ENCODE peak calls at places on chromosomes 3 and 15, in eight cellular contexts. One of them, this sample, is unnamed.

GRCh38 chr3:173890091-173890490 is 492.5 kb downstream of the NLGN1 start:
- DNase-seq in spleen: no peak
- DNase-seq in substantia nigra: no peak
- DNase-seq in HFF-Myc: no peak
- DNase-seq in CD4-positive, alpha-beta T cell: no peak
- DNase-seq in activated CD4-positive, alpha-beta T cell treated with anti-CD3 and anti-CD28 coated beads for 24 hours: no peak
- DNase-seq in cardiac muscle cell: no peak
- DNase-seq in GM04504: no peak
- DNase-seq in this sample: no peak

GRCh38 chr15:91956026-91956723 is 102.7 kb downstream of the SLCO3A1 start:
- DNase-seq in spleen: no peak
- DNase-seq in substantia nigra: no peak
- DNase-seq in HFF-Myc: no peak
- DNase-seq in CD4-positive, alpha-beta T cell: no peak
- DNase-seq in activated CD4-positive, alpha-beta T cell treated with anti-CD3 and anti-CD28 coated beads for 24 hours: no peak
- DNase-seq in cardiac muscle cell: no peak
- DNase-seq in GM04504: peak
- DNase-seq in this sample: no peak

GRCh38 chr15:101188517-101189340 is 63.1 kb downstream of the CHSY1 start:
- DNase-seq in spleen: no peak
- DNase-seq in substantia nigra: no peak
- DNase-seq in HFF-Myc: no peak
- DNase-seq in CD4-positive, alpha-beta T cell: no peak
- DNase-seq in activated CD4-positive, alpha-beta T cell treated with anti-CD3 and anti-CD28 coated beads for 24 hours: no peak
- DNase-seq in cardiac muscle cell: no peak
- DNase-seq in GM04504: no peak
- DNase-seq in this sample: no peak

GRCh38 chr15:95368211-95368610 is 962.3 kb upstream of the NR2F2 start:
- DNase-seq in spleen: no peak
- DNase-seq in substantia nigra: no peak
- DNase-seq in HFF-Myc: no peak
- DNase-seq in CD4-positive, alpha-beta T cell: no peak
- DNase-seq in activated CD4-positive, alpha-beta T cell treated with anti-CD3 and anti-CD28 coated beads for 24 hours: no peak
- DNase-seq in cardiac muscle cell: no peak
- DNase-seq in GM04504: no peak
- DNase-seq in this sample: no peak

GRCh38 chr3:72641684-72642083 is 206.6 kb downstream of the SHQ1 start:
- DNase-seq in spleen: no peak
- DNase-seq in substantia nigra: no peak
- DNase-seq in HFF-Myc: no peak
- DNase-seq in CD4-positive, alpha-beta T cell: no peak
- DNase-seq in activated CD4-positive, alpha-beta T cell treated with anti-CD3 and anti-CD28 coated beads for 24 hours: no peak
- DNase-seq in cardiac muscle cell: no peak
- DNase-seq in GM04504: no peak
- DNase-seq in this sample: no peak

GRCh38 chr3:12439161-12439560 is 45.1 kb upstream of the TSEN2 start:
- DNase-seq in spleen: no peak
- DNase-seq in substantia nigra: no peak
- DNase-seq in HFF-Myc: no peak
- DNase-seq in CD4-positive, alpha-beta T cell: no peak
- DNase-seq in activated CD4-positive, alpha-beta T cell treated with anti-CD3 and anti-CD28 coated beads for 24 hours: no peak
- DNase-seq in cardiac muscle cell: no peak
- DNase-seq in GM04504: no peak
- DNase-seq in this sample: no peak

GRCh38 chr15:56496635-56497034 is 31.7 kb upstream of the MNS1 start:
- DNase-seq in spleen: no peak
- DNase-seq in substantia nigra: no peak
- DNase-seq in HFF-Myc: peak
- DNase-seq in CD4-positive, alpha-beta T cell: no peak
- DNase-seq in activated CD4-positive, alpha-beta T cell treated with anti-CD3 and anti-CD28 coated beads for 24 hours: no peak
- DNase-seq in cardiac muscle cell: peak
- DNase-seq in GM04504: peak
- DNase-seq in this sample: no peak

GRCh38 chr3:13549513-13550256 is 760 bp downstream of the FBLN2 start:
- DNase-seq in spleen: peak
- DNase-seq in substantia nigra: no peak
- DNase-seq in HFF-Myc: no peak
- DNase-seq in CD4-positive, alpha-beta T cell: no peak
- DNase-seq in activated CD4-positive, alpha-beta T cell treated with anti-CD3 and anti-CD28 coated beads for 24 hours: no peak
- DNase-seq in cardiac muscle cell: no peak
- DNase-seq in GM04504: no peak
- DNase-seq in this sample: no peak

GRCh38 chr3:27252646-27253045 is 116.5 kb downstream of the NEK10 start:
- DNase-seq in spleen: no peak
- DNase-seq in substantia nigra: no peak
- DNase-seq in HFF-Myc: no peak
- DNase-seq in CD4-positive, alpha-beta T cell: no peak
- DNase-seq in activated CD4-positive, alpha-beta T cell treated with anti-CD3 and anti-CD28 coated beads for 24 hours: no peak
- DNase-seq in cardiac muscle cell: no peak
- DNase-seq in GM04504: no peak
- DNase-seq in this sample: no peak

GRCh38 chr3:126305427-126305826 is 51.8 kb downstream of the KLF15 start:
- DNase-seq in spleen: no peak
- DNase-seq in substantia nigra: no peak
- DNase-seq in HFF-Myc: no peak
- DNase-seq in CD4-positive, alpha-beta T cell: no peak
- DNase-seq in activated CD4-positive, alpha-beta T cell treated with anti-CD3 and anti-CD28 coated beads for 24 hours: no peak
- DNase-seq in cardiac muscle cell: no peak
- DNase-seq in GM04504: no peak
- DNase-seq in this sample: no peak

GRCh38 chr3:16897254-16897926 is 12.6 kb downstream of the PLCL2 start:
- DNase-seq in spleen: peak
- DNase-seq in substantia nigra: no peak
- DNase-seq in HFF-Myc: peak
- DNase-seq in CD4-positive, alpha-beta T cell: no peak
- DNase-seq in activated CD4-positive, alpha-beta T cell treated with anti-CD3 and anti-CD28 coated beads for 24 hours: no peak
- DNase-seq in cardiac muscle cell: no peak
- DNase-seq in GM04504: peak
- DNase-seq in this sample: no peak

GRCh38 chr3:57816471-57817105 is 60.5 kb downstream of the SLMAP start:
- DNase-seq in spleen: no peak
- DNase-seq in substantia nigra: no peak
- DNase-seq in HFF-Myc: no peak
- DNase-seq in CD4-positive, alpha-beta T cell: no peak
- DNase-seq in activated CD4-positive, alpha-beta T cell treated with anti-CD3 and anti-CD28 coated beads for 24 hours: no peak
- DNase-seq in cardiac muscle cell: no peak
- DNase-seq in GM04504: no peak
- DNase-seq in this sample: no peak

GRCh38 chr3:45644467-45645201 is 44.6 kb upstream of the SACM1L start:
- DNase-seq in spleen: no peak
- DNase-seq in substantia nigra: no peak
- DNase-seq in HFF-Myc: no peak
- DNase-seq in CD4-positive, alpha-beta T cell: no peak
- DNase-seq in activated CD4-positive, alpha-beta T cell treated with anti-CD3 and anti-CD28 coated beads for 24 hours: no peak
- DNase-seq in cardiac muscle cell: peak
- DNase-seq in GM04504: no peak
- DNase-seq in this sample: no peak

GRCh38 chr3:107916166-107916565 is 174.7 kb downstream of the CD47 start:
- DNase-seq in spleen: no peak
- DNase-seq in substantia nigra: no peak
- DNase-seq in HFF-Myc: no peak
- DNase-seq in CD4-positive, alpha-beta T cell: no peak
- DNase-seq in activated CD4-positive, alpha-beta T cell treated with anti-CD3 and anti-CD28 coated beads for 24 hours: no peak
- DNase-seq in cardiac muscle cell: no peak
- DNase-seq in GM04504: no peak
- DNase-seq in this sample: no peak

GRCh38 chr3:188286087-188286513 is 132.1 kb downstream of the LPP start:
- DNase-seq in spleen: no peak
- DNase-seq in substantia nigra: no peak
- DNase-seq in HFF-Myc: peak
- DNase-seq in CD4-positive, alpha-beta T cell: no peak
- DNase-seq in activated CD4-positive, alpha-beta T cell treated with anti-CD3 and anti-CD28 coated beads for 24 hours: no peak
- DNase-seq in cardiac muscle cell: no peak
- DNase-seq in GM04504: peak
- DNase-seq in this sample: no peak

GRCh38 chr3:15108082-15108545 is 9.2 kb upstream of the RBSN start:
- DNase-seq in spleen: peak
- DNase-seq in substantia nigra: peak
- DNase-seq in HFF-Myc: no peak
- DNase-seq in CD4-positive, alpha-beta T cell: peak
- DNase-seq in activated CD4-positive, alpha-beta T cell treated with anti-CD3 and anti-CD28 coated beads for 24 hours: peak
- DNase-seq in cardiac muscle cell: peak
- DNase-seq in GM04504: peak
- DNase-seq in this sample: peak

GRCh38 chr3:20080956-20081554 is 40.8 kb downstream of the KAT2B start:
- DNase-seq in spleen: peak
- DNase-seq in substantia nigra: peak
- DNase-seq in HFF-Myc: no peak
- DNase-seq in CD4-positive, alpha-beta T cell: peak
- DNase-seq in activated CD4-positive, alpha-beta T cell treated with anti-CD3 and anti-CD28 coated beads for 24 hours: no peak
- DNase-seq in cardiac muscle cell: peak
- DNase-seq in GM04504: no peak
- DNase-seq in this sample: no peak

This sample was measured in Caco-2.